ENCODE peak calls at places on chromosomes 6 and 20, in four cellular contexts. One of them, this sample, is unnamed.
A peak's percentile ranks its signal among the peaks of the same experiment; 100 is the strongest.

GRCh38 chr6:39296745-39297640 is 17.2 kb downstream of the KCNK17 start:
- DNase-seq in AG10803: no peak
- DNase-seq in HEK293T: no peak
- DNase-seq in NCI-H187: no peak
- DNase-seq in this sample: no peak

GRCh38 chr20:22248052-22248667 is 336.2 kb downstream of the FOXA2 start:
- DNase-seq in AG10803: no peak
- DNase-seq in HEK293T: peak; percentile 17
- DNase-seq in NCI-H187: no peak
- DNase-seq in this sample: peak; percentile 65

GRCh38 chr6:129567374-129567773 is 142.6 kb downstream of the ARHGAP18 start:
- DNase-seq in AG10803: peak; percentile 10
- DNase-seq in HEK293T: peak; percentile 35
- DNase-seq in NCI-H187: no peak
- DNase-seq in this sample: peak; percentile 57

GRCh38 chr20:18394363-18394762 is 72.5 kb downstream of the DZANK1 start:
- DNase-seq in AG10803: no peak
- DNase-seq in HEK293T: no peak
- DNase-seq in NCI-H187: no peak
- DNase-seq in this sample: peak; percentile 52

GRCh38 chr6:45327956-45328522 is at the start of gene RUNX2:
- DNase-seq in AG10803: peak; percentile 89
- DNase-seq in HEK293T: no peak
- DNase-seq in NCI-H187: no peak
- DNase-seq in this sample: no peak

GRCh38 chr20:63969851-63970713 is at the start of gene ZNF512B:
- DNase-seq in AG10803: peak; percentile 52
- DNase-seq in HEK293T: peak; percentile 88
- DNase-seq in NCI-H187: peak; percentile 86
- DNase-seq in this sample: peak; percentile 79

GRCh38 chr6:71012871-71013456 is 56.1 kb upstream of the B3GAT2 start:
- DNase-seq in AG10803: peak; percentile 44
- DNase-seq in HEK293T: peak; percentile 61
- DNase-seq in NCI-H187: peak; percentile 7
- DNase-seq in this sample: peak; percentile 76

GRCh38 chr6:43916924-43917877 is 147.2 kb downstream of the VEGFA start:
- DNase-seq in AG10803: peak; percentile 84
- DNase-seq in HEK293T: no peak
- DNase-seq in NCI-H187: no peak
- DNase-seq in this sample: no peak

GRCh38 chr6:136284909-136285308 is 4.7 kb downstream of the BCLAF1 start:
- DNase-seq in AG10803: peak; percentile 44
- DNase-seq in HEK293T: no peak
- DNase-seq in NCI-H187: no peak
- DNase-seq in this sample: no peak

GRCh38 chr6:56849876-56850275 is 105.0 kb upstream of the BEND6 start:
- DNase-seq in AG10803: peak; percentile 71
- DNase-seq in HEK293T: no peak
- DNase-seq in NCI-H187: no peak
- DNase-seq in this sample: peak; percentile 22

GRCh38 chr20:57400821-57401564 is 9.8 kb downstream of the RBM38 start:
- DNase-seq in AG10803: no peak
- DNase-seq in HEK293T: no peak
- DNase-seq in NCI-H187: no peak
- DNase-seq in this sample: no peak

GRCh38 chr20:53981130-53981529 is 89.3 kb downstream of the BCAS1 start:
- DNase-seq in AG10803: no peak
- DNase-seq in HEK293T: no peak
- DNase-seq in NCI-H187: no peak
- DNase-seq in this sample: no peak

GRCh38 chr6:147065786-147066185 is 138.4 kb upstream of the STXBP5 start:
- DNase-seq in AG10803: no peak
- DNase-seq in HEK293T: no peak
- DNase-seq in NCI-H187: no peak
- DNase-seq in this sample: no peak

GRCh38 chr6:137265574-137265973 is 46.4 kb upstream of the IFNGR1 start:
- DNase-seq in AG10803: no peak
- DNase-seq in HEK293T: no peak
- DNase-seq in NCI-H187: no peak
- DNase-seq in this sample: no peak

GRCh38 chr20:4406627-4407026 is 315.1 kb upstream of the PRND start:
- DNase-seq in AG10803: peak; percentile 74
- DNase-seq in HEK293T: no peak
- DNase-seq in NCI-H187: no peak
- DNase-seq in this sample: no peak

GRCh38 chr6:148829415-148830101 is 82.7 kb downstream of the UST start:
- DNase-seq in AG10803: no peak
- DNase-seq in HEK293T: no peak
- DNase-seq in NCI-H187: no peak
- DNase-seq in this sample: no peak

GRCh38 chr6:72182337-72183246 is 296.2 kb downstream of the RIMS1 start:
- DNase-seq in AG10803: peak; percentile 12
- DNase-seq in HEK293T: peak; percentile 71
- DNase-seq in NCI-H187: peak; percentile 84
- DNase-seq in this sample: peak; percentile 85

GRCh38 chr20:59004763-59005522 is 2.1 kb downstream of the CTSZ start:
- DNase-seq in AG10803: no peak
- DNase-seq in HEK293T: no peak
- DNase-seq in NCI-H187: no peak
- DNase-seq in this sample: no peak

GRCh38 chr6:2204272-2204671 is 41.1 kb downstream of the GMDS start:
- DNase-seq in AG10803: no peak
- DNase-seq in HEK293T: no peak
- DNase-seq in NCI-H187: no peak
- DNase-seq in this sample: no peak

GRCh38 chr6:1608222-1608975 is 1.3 kb upstream of the FOXC1 start:
- DNase-seq in AG10803: no peak
- DNase-seq in HEK293T: no peak
- DNase-seq in NCI-H187: no peak
- DNase-seq in this sample: peak; percentile 50

GRCh38 chr20:56342783-56343182 is 16.0 kb upstream of the FAM210B start:
- DNase-seq in AG10803: no peak
- DNase-seq in HEK293T: no peak
- DNase-seq in NCI-H187: no peak
- DNase-seq in this sample: no peak

GRCh38 chr6:11341867-11342266 is 109.4 kb upstream of the NEDD9 start:
- DNase-seq in AG10803: peak; percentile 47
- DNase-seq in HEK293T: no peak
- DNase-seq in NCI-H187: no peak
- DNase-seq in this sample: no peak

This sample was measured in neural progenitor cell.